ENCODE peak calls at places on chromosomes 2 and 18, in four cellular contexts. A, Y, E and Q are unnamed samples.

GRCh38 chr2:220585241-220585640 is 957.8 kb downstream of the SLC4A3 start:
- DNase-seq in Y (no peak), A (no peak), E (no peak), Q (no peak)

GRCh38 chr18:50194623-50195532 is at the start of gene MYO5B:
- DNase-seq in A (peak), Y (no peak), E (peak), Q (peak)

GRCh38 chr2:142693171-142693950 is 184.1 kb upstream of the KYNU start:
- DNase-seq in Y (no peak), E (no peak), A (no peak), Q (no peak)

GRCh38 chr18:45602926-45603325 is 12.3 kb upstream of the SLC14A2 start:
- DNase-seq in E (peak), Y (no peak), A (no peak), Q (no peak)

GRCh38 chr18:51643483-51643882 is 446.0 kb upstream of the MEX3C start:
- DNase-seq in E (no peak), Y (no peak), A (no peak), Q (no peak)

GRCh38 chr2:234502285-234502918 is 5.5 kb upstream of the ARL4C start:
- DNase-seq in A (no peak), Y (no peak), E (peak), Q (no peak)

GRCh38 chr2:134269986-134270735 is 16.3 kb downstream of the MGAT5 start:
- DNase-seq in E (no peak), A (no peak), Y (no peak), Q (no peak)

GRCh38 chr18:38663270-38663669 is 1097.7 kb upstream of the CELF4 start:
- DNase-seq in Y (no peak), E (no peak), A (no peak), Q (no peak)

GRCh38 chr2:43021791-43022500 is 204.5 kb downstream of the ZFP36L2 start:
- DNase-seq in Y (no peak), E (no peak), A (peak), Q (peak)

GRCh38 chr2:135829420-135829983 is 7.5 kb downstream of the LCT start:
- DNase-seq in E (no peak), Y (no peak), A (no peak), Q (no peak)

GRCh38 chr2:134773372-134774073 is 54.7 kb upstream of the TMEM163 start:
- DNase-seq in A (peak), Y (peak), E (no peak), Q (peak)

GRCh38 chr2:8300905-8301304 is 381.0 kb upstream of the ID2 start:
- DNase-seq in Y (no peak), E (no peak), A (no peak), Q (no peak)

GRCh38 chr2:68046224-68046623 is 16.6 kb downstream of the C1D start:
- DNase-seq in A (no peak), E (no peak), Y (no peak), Q (no peak)

GRCh38 chr2:219644801-219645480 is 17.5 kb downstream of the SLC4A3 start:
- DNase-seq in A (no peak), Y (no peak), E (no peak), Q (peak)

GRCh38 chr2:23447405-23447804 is 62.4 kb downstream of the KLHL29 start:
- DNase-seq in A (no peak), Y (no peak), E (no peak), Q (no peak)

GRCh38 chr2:228782281-228782680 is 488.8 kb downstream of the PID1 start:
- DNase-seq in E (no peak), Y (no peak), A (no peak), Q (no peak)

GRCh38 chr2:109410021-109410815 is 203.5 kb downstream of the SEPTIN10 start:
- DNase-seq in A (peak), Y (no peak), E (no peak), Q (no peak)

GRCh38 chr2:119028327-119029174 is 86.6 kb downstream of the MARCO start:
- DNase-seq in A (no peak), E (peak), Y (peak), Q (peak)

GRCh38 chr2:45380131-45380836 is 230.8 kb downstream of the SRBD1 start:
- DNase-seq in E (peak), A (no peak), Y (peak), Q (peak)

GRCh38 chr2:144942516-144943256 is 422.8 kb upstream of the ZEB2 start:
- DNase-seq in A (no peak), E (no peak), Y (peak), Q (peak)

GRCh38 chr2:25250331-25251031 is 82.1 kb upstream of the POMC start:
- DNase-seq in Y (no peak), A (peak), E (peak), Q (no peak)

GRCh38 chr2:46984642-46985476 is 69.3 kb upstream of the MCFD2 start:
- DNase-seq in A (no peak), Y (peak), E (peak), Q (no peak)

GRCh38 chr2:230097424-230097823 is 28.7 kb upstream of the SLC16A14 start:
- DNase-seq in Y (no peak), E (no peak), A (no peak), Q (no peak)
- H3K27ac ChIP-seq in Y (no peak), E (no peak), A (no peak), Q (no peak)

DNA sequence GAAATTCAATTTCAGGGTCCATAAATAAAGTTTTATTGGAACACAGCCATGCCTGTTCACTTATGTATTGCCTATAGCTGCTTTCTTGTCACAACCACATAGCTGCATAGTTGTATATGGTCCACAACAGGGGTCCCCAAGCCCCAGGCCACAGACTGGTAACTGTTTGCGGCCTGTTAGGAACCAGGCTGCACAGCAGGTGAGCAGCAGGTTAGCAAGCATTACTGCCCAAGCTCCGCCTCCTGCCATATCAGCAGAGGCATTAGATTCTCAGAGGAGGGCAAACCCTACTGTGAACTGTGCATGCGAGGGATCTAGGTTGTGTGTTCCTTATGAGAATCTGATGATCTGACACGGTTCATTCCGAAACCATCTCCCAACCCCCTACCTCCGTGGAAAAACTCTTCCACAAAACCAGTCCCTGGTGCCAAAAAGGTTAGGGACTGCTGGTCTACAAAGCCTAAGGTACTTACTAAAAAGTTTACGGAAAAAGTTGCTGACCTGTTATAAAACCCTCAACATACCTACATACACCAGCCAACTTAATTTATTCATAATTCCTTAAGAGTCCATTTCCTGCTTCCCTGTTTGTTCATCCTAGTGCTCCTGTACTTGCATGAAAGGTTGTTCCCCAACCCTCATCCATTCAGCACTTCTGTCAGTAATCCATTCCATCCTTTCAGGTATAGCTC is 40.1 kb downstream of the NDUFAF7 start:
- DNase-seq in Y (no peak), A (no peak), E (no peak), Q (no peak)
- H3K27ac ChIP-seq in Y (no peak), A (no peak), E (no peak), Q (no peak)

GRCh38 chr18:61748024-61748423 is 144.8 kb downstream of the RNF152 start:
- DNase-seq in Y (peak), A (no peak), E (no peak), Q (no peak)

GRCh38 chr18:61749031-61749430 is 143.8 kb downstream of the RNF152 start:
- DNase-seq in A (no peak), E (no peak), Y (peak), Q (no peak)

GRCh38 chr18:61741881-61742280 is 150.9 kb downstream of the RNF152 start:
- DNase-seq in A (no peak), E (no peak), Y (no peak), Q (no peak)

GRCh38 chr18:61742555-61743429 is 150.0 kb downstream of the RNF152 start:
- DNase-seq in A (no peak), E (no peak), Y (no peak), Q (no peak)

DNA sequence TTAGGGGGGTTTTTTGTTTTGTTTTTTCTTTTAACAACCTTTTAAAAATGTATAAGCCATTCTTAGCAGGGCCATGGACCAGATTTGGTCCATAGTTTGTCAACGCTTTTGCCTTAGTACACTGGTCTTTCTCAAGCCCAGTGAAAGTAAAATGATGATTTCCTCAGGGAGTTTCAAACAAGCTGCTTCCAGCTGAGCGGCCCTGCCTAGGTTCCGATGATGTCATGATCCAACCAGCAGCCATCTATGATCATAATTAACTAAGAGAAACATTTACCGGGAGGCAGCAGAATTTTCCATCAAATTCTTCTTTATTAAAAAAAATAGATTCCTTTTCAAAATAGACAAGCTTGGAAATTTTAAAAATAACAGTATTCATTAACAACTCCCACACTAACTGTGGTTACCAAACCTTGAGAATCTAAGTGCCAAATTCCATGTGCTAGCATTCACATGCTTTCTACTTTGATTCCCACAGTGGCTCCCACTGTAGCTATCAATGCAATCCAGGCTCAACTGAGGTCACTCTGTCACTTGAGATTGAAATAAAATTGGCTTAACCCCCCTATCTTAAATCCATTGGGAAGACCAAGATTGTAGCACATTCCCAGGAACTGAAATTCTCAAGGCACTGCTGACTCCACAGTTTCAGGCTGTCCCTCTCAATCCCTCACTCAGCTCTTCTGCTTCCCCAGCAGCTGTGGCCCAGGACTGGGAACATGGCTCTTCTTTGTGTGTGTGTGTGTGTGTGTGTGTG is 148.9 kb downstream of the RNF152 start:
- DNase-seq in E (no peak), A (no peak), Y (no peak), Q (no peak)
- H3K27ac ChIP-seq in E (no peak), A (no peak), Y (no peak), Q (no peak)

GRCh38 chr2:182921234-182921633 is 54.8 kb upstream of the FRZB start:
- DNase-seq in E (no peak), A (no peak), Y (no peak), Q (no peak)
- H3K27ac ChIP-seq in E (no peak), A (no peak), Y (no peak), Q (no peak)

DNA sequence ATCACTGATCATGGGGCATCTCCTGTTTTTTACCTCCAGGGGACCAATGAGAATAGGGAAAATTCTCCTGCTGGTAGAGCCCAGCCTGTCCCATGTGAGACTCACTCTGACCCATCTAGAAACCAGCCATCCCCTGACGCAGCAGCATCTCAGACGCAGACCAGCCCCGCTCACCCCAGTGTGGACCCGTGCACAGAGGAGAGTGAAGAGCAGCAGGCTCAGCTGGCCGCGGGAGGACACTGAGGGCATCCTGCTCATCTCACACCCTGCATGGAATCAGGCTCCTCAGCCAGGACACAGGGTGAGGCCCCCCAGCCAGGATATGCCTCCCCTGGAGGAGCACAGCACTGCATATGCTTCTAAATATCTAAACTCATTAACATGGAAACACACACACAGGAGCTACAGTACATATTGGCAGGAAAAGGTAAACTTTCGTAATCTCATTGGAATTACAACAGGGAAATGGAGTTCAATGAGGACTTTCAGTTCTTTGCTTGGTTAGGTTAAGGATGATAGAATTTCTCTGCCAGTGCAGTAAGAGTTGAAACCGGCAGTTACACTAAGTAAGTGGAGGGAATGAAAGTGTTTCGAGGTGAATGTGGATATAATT is 34.4 kb downstream of the NEMP2 start:
- DNase-seq in E (no peak), A (no peak), Y (no peak), Q (no peak)
- H3K27ac ChIP-seq in E (no peak), A (peak), Y (no peak), Q (no peak)

GRCh38 chr2:215692387-215693079 is 256.7 kb upstream of the FN1 start:
- DNase-seq in E (no peak), Y (peak), A (no peak), Q (no peak)
- H3K27ac ChIP-seq in E (no peak), Y (peak), A (no peak), Q (no peak)

DNA sequence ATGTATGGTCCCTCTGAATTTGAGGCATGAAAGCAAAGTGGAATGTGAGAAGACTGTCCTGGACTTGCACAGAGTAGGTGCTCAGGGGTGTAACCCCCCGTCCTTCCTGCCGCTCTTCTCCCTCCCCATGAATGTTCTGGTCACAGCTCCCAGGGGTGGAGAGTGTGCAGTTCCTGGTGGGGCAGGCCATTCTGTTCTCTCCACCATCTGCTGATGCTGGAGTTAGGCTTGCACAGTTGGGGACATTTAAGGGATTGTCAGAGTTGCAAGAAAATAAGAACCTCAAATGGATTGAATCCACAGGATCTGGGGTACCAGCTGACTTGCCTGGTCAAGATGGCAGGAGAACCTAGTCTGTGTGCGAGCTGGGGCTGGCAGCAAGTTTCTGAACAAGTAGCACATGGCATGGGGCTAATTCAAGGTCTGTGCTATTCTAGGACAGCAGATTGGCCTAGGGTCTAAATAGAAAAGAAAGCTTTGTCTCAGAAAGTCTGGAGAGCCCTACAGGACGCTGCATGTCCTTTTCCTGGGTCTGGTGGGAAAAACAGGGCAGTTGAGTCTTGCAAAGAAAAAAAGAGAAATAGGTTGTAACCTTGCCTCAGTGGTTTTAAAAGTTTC is 60.8 kb upstream of the TXNDC2 start:
- DNase-seq in Y (no peak), E (no peak), A (no peak), Q (no peak)
- H3K27ac ChIP-seq in Y (peak), E (peak), A (peak), Q (peak)

GRCh38 chr2:41934323-41935003 is 113.4 kb upstream of the PKDCC start:
- DNase-seq in Y (no peak), E (no peak), A (no peak), Q (no peak)
- H3K27ac ChIP-seq in Y (no peak), E (no peak), A (no peak), Q (no peak)

DNA sequence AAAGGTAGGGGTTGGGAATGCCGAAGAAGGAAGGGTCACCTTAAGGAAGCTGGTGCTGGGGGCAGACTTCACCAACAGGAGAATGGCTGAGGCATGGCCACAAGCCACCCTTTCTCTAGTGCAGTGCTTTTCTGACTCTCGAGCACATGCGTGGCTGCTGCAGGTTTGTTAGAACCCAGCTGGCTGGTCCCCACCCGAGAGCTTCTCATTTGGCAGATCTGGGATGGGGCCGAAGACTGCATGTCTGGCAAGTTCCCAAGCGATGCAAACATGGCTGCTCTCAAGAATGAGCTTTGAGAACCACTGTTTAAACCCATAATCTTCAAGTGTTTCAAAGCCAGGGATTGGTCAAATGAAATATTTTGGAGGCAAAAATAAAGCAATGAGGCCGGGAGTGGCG is 63.2 kb downstream of the LONRF2 start:
- DNase-seq in Y (no peak), A (no peak), E (no peak), Q (no peak)
- H3K27ac ChIP-seq in Y (no peak), A (no peak), E (no peak), Q (no peak)